ENCODE peak calls at places on chromosomes 11 and 22, in eight cellular contexts. X is right lobe of liver; Y is right atrium auricular region; C is GM12878; T is IMR-90; V is HAP-1; E is CD4-positive, alpha-beta memory T cell; F is neuronal stem cell. O is an unnamed sample. For H3K4me1 and H3K27me3, the result is how much of the 10 kb centered on the place peaks cover.

GRCh38 chr11:6607190-6607635 is 3.6 kb downstream of the ILK start:
- DNase-seq in V (no peak), E (no peak), T (no peak), Y (no peak), F (no peak), C (no peak), X (no peak), O (no peak)

GRCh38 chr11:31509017-31509411 is 408 bp downstream of the IMMP1L start:
- DNase-seq in Y (no peak), C (no peak), F (peak), E (no peak), X (no peak), T (no peak), V (peak), O (no peak)

GRCh38 chr22:48682517-48682916 is 1145.2 kb downstream of the BRD1 start:
- DNase-seq in E (no peak), V (no peak), X (no peak), T (no peak), C (no peak), Y (no peak), F (no peak), O (no peak)

GRCh38 chr11:3154001-3154599 is 11.0 kb downstream of the OSBPL5 start:
- DNase-seq in E (no peak), V (no peak), X (no peak), C (no peak), Y (no peak), F (no peak), T (no peak), O (no peak)

GRCh38 chr11:68927280-68928107 is 23.8 kb downstream of the IGHMBP2 start:
- DNase-seq in C (peak), V (no peak), E (no peak), T (peak), F (no peak), X (no peak), Y (no peak), O (peak)

GRCh38 chr22:24975813-24976341 is 23.4 kb downstream of the KIAA1671 start:
- DNase-seq in E (no peak), F (no peak), X (no peak), T (no peak), V (peak), Y (peak), C (no peak), O (no peak)

GRCh38 chr11:97332271-97332670 is 942.5 kb downstream of the JRKL start:
- DNase-seq in F (no peak), E (no peak), Y (no peak), V (no peak), C (no peak), X (no peak), T (no peak), O (no peak)

GRCh38 chr22:19430890-19431541 is 517 bp downstream of the HIRA start:
- DNase-seq in Y (no peak), V (peak), F (peak), T (peak), C (no peak), E (peak), X (peak), O (peak)

GRCh38 chr22:25176175-25176574 is 23.5 kb upstream of the CRYBB3 start:
- DNase-seq in C (no peak), F (no peak), Y (no peak), T (no peak), V (no peak), X (no peak), E (no peak), O (no peak)

GRCh38 chr22:40128989-40129388 is 48.7 kb upstream of the TNRC6B start:
- DNase-seq in E (no peak), T (no peak), V (no peak), F (no peak), C (no peak), Y (no peak), X (no peak), O (peak)

GRCh38 chr11:69500285-69501120 is 19.0 kb downstream of the LINC01488 start:
- DNase-seq in X (no peak), E (no peak), Y (no peak), T (no peak), C (no peak), F (no peak), V (no peak), O (no peak)

GRCh38 chr11:83317757-83318548 is 31.8 kb upstream of the CCDC90B start:
- DNase-seq in T (no peak), E (no peak), Y (no peak), F (no peak), V (no peak), C (no peak), X (no peak), O (no peak)

GRCh38 chr11:124069429-124070401 is 28.6 kb upstream of the OR10G7 start:
- DNase-seq in V (peak), C (peak), T (peak), Y (no peak), F (peak), X (no peak), E (no peak), O (peak)

GRCh38 chr11:14645985-14646900 is 2.6 kb downstream of the PDE3B start:
- DNase-seq in E (no peak), C (no peak), F (no peak), X (no peak), V (no peak), Y (no peak), T (no peak), O (no peak)

GRCh38 chr22:37951305-37951704 is 2.1 kb downstream of the C22orf23 start:
- DNase-seq in F (no peak), X (no peak), Y (no peak), T (peak), V (no peak), E (no peak), C (no peak), O (peak)

GRCh38 chr22:42719133-42719532 is 1.5 kb downstream of the A4GALT start:
- DNase-seq in C (no peak), Y (no peak), V (peak), E (no peak), F (no peak), X (no peak), T (no peak), O (no peak)

GRCh38 chr11:116701297-116701801 is 71.4 kb downstream of the BUD13 start:
- DNase-seq in Y (no peak), E (no peak), V (no peak), F (no peak), X (peak), T (no peak), C (no peak), O (no peak)

GRCh38 chr11:109329716-109330115 is 92.3 kb upstream of the C11orf87 start:
- DNase-seq in T (no peak), F (no peak), Y (no peak), E (no peak), C (no peak), V (no peak), X (no peak), O (no peak)

GRCh38 chr11:30346068-30346688 is 23.3 kb downstream of the ARL14EP start:
- DNase-seq in F (peak), Y (no peak), X (no peak), E (peak), V (peak), C (no peak), T (peak), O (peak)

DNA sequence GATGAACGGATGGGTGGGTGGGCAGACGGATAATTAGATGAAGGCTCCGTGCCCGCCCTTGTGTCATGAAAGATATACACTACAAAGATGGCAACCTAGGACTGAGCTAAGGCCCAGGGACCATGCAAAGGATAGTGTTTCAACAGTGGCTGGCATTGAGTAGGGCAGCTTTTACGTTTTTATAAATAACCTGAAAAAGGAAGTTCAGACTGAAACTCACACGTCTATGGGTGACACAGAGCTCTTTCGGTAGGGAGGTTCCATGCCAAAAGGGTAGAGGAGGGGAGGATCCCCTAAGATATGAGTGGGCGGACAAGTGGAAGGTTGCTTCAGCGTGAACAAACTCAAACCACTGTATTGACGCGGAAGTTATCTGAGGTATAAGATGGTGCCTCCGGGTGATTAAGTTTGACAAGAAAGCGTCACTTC is 90.5 kb downstream of the UBASH3B start:
- DNase-seq in X (no peak), Y (no peak), E (peak), T (no peak), C (peak), F (no peak), V (no peak), O (no peak)
- H3K4me1 ChIP-seq in X (under half), Y (under half), E (half or more), T (under half), C (under half), F (under half), V (under half), O (under half)

DNA sequence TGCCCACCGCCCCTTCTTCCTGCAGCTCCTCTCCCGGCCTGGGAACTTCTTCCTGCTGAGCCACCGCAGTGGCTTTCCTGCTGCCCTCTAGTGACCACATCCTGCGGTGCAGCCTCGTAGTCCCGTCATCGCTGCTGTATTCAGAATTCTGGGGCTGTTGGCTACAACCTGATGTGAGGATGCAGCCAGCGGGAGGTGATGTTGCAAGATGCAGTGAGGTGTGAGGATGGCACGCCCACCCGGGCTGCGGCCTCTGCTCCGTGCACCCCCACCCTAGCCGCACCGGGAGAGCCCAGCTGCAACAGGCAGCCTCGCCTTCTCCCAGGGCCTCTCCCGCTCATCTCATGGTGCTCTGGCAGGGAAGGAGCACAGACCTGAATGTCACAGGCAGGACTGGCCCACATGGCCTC is 10.1 kb downstream of the CHST1 start:
- DNase-seq in C (no peak), X (peak), E (peak), Y (peak), T (peak), V (peak), F (peak), O (peak)
- H3K4me3 ChIP-seq in C (no peak), X (no peak), E (no peak), Y (no peak), T (no peak), V (no peak), F (no peak), O (no peak)

GRCh38 chr11:118610773-118611432 is 3.5 kb downstream of the PHLDB1 start:
- DNase-seq in T (peak), E (peak), Y (peak), F (no peak), V (peak), C (no peak), X (peak), O (no peak)

GRCh38 chr11:118612378-118612777 is 5.0 kb downstream of the PHLDB1 start:
- DNase-seq in X (peak), C (no peak), V (no peak), F (no peak), T (peak), E (no peak), Y (no peak), O (no peak)

GRCh38 chr11:118608268-118609214 is 1.1 kb downstream of the PHLDB1 start:
- DNase-seq in F (no peak), Y (peak), X (no peak), V (peak), C (no peak), T (peak), E (peak), O (peak)

GRCh38 chr11:118609380-118610219 is 2.2 kb downstream of the PHLDB1 start:
- DNase-seq in V (no peak), E (peak), F (no peak), C (no peak), T (peak), Y (peak), X (no peak), O (no peak)

DNA sequence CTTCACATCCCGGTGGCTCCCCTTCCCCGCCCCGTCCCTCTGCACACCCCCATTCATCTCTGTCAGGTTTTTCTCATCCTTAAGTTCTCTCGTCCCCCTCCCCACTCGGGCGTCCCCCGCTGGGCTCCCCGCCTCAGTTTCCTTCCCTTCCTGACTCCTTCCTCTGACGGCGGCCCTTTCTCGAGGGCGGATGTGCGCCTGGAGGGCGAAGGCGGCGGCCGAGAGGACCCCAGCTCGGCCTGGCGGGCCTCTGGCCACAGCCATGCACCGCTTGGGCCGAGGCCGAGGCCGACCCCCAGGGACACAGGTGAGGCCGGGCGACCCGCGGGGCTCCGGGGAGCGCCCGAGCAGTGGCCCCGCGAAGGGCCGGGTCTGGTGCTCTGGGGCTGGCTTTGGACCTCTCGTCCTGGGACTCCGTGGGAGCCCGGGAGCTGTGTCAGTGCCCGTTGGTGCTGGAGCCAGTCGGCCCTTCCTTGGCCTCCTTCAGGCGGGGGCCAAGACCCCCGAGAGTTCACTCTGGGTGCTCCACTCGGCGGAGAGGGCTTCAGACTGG is 2.9 kb downstream of the PHLDB1 start:
- DNase-seq in Y (peak), C (no peak), T (no peak), E (no peak), X (no peak), V (no peak), F (no peak), O (no peak)
- H3K27me3 ChIP-seq in Y (under half), C (under half), T (under half), E (under half), X (under half), V (under half), F (under half), O (under half)

GRCh38 chr22:32333769-32334639 is 23.7 kb upstream of the RFPL3 start:
- DNase-seq in C (no peak), Y (no peak), V (peak), F (no peak), E (no peak), T (no peak), X (peak), O (no peak)
- H3K4me1 ChIP-seq in C (under half), Y (under half), V (under half), F (under half), E (under half), T (under half), X (under half), O (under half)

GRCh38 chr22:31945478-31945815 is 1.1 kb downstream of the YWHAH start:
- DNase-seq in T (no peak), F (no peak), X (no peak), V (no peak), C (no peak), E (no peak), Y (no peak), O (no peak)

GRCh38 chr22:31948002-31948401 is 3.7 kb downstream of the YWHAH start:
- DNase-seq in F (no peak), E (no peak), T (no peak), X (no peak), C (no peak), V (no peak), Y (no peak), O (no peak)

GRCh38 chr22:31944700-31945477 is 554 bp downstream of the YWHAH start:
- DNase-seq in X (peak), V (peak), E (peak), F (peak), Y (peak), T (no peak), C (no peak), O (peak)

GRCh38 chr22:31947296-31947695 is 3.0 kb downstream of the YWHAH start:
- DNase-seq in X (no peak), F (no peak), V (no peak), C (no peak), Y (no peak), E (peak), T (no peak), O (no peak)

DNA sequence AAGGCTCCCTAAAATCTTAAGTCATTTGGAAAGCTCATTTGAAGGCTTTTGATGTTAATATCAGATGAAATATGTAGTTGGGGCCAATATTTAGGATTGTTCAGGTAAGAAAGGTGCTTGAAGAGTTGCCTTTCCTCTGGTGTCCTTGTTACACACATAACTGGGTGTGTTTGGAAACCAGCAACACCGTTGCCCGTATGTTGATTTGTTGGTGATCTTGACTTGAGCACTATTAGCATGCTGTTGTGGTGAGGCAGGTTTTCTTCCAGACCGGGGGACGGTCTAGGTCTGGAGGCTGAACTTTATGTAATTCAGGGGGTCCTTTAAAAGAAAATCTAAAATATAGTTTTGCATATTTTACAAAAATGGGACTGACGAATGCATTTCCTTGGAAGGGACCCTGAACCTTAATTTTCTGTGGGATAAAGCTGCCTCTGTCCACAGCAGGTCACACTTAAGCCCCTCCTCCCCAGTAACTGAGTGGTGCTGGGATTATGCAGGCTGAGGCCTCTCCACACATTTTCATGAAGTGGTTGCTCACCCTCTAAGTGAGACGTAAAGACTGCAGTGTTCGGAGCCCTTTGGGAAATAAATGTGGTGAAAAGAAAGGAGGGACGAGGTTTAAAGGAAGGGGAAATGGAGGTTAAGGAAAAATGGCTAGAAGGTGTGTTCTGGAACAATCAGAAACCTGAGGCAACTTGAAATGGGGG is 1.8 kb downstream of the YWHAH start:
- DNase-seq in Y (no peak), V (peak), F (no peak), C (no peak), X (no peak), T (peak), E (no peak), O (no peak)
- H3K4me3 ChIP-seq in Y (peak), V (peak), F (peak), C (peak), X (peak), T (peak), E (peak), O (peak)

GRCh38 chr22:23037429-23038333 is 32.6 kb upstream of the GNAZ start:
- DNase-seq in C (no peak), V (no peak), E (no peak), F (no peak), X (no peak), Y (no peak), T (no peak), O (no peak)
- H3K27me3 ChIP-seq in C (under half), V (under half), E (under half), F (under half), X (under half), Y (under half), T (under half), O (under half)

GRCh38 chr11:50298182-50298988 is 265.7 kb downstream of the OR4C45 start:
- DNase-seq in C (no peak), Y (no peak), F (no peak), X (no peak), T (no peak), E (no peak), V (no peak), O (no peak)
- H3K4me1 ChIP-seq in C (under half), Y (under half), F (under half), X (under half), T (under half), E (under half), V (under half), O (under half)

GRCh38 chr11:121450424-121450823 is 1.7 kb upstream of the SORL1 start:
- DNase-seq in E (peak), V (no peak), F (no peak), X (no peak), T (no peak), C (no peak), Y (no peak), O (no peak)
- H3K4me3 ChIP-seq in E (peak), V (no peak), F (no peak), X (no peak), T (no peak), C (peak), Y (no peak), O (no peak)

DNA sequence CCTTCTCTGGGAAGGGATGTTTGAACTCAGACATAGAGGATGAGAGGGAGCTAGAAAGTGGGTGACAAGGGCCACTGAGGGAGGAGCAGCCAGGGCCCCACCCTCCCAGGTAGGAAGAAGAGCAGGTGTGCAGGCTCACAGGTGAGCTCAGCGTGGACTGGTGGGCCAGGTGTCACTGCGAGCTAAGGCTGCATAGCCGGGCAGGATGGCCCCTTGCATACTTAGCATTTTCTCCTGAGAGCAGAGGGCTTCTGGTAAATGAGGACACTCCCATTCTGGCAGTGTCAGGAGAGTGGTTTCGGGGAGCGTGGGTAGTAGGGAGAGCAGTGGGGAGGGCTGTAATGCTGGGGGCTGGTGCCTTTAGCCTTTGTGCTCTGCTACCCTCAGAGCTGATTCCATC is 843.4 kb downstream of the TBC1D22A start:
- DNase-seq in E (no peak), X (peak), T (no peak), C (no peak), V (no peak), Y (no peak), F (no peak), O (no peak)
- H3K27me3 ChIP-seq in E (under half), X (under half), T (under half), C (under half), V (under half), Y (under half), F (under half), O (under half)

GRCh38 chr11:65611028-65611757 is 2.8 kb downstream of the MAP3K11 start:
- DNase-seq in Y (no peak), E (no peak), F (no peak), T (no peak), V (no peak), C (no peak), X (no peak), O (no peak)
- H3K4me1 ChIP-seq in Y (under half), E (under half), F (under half), T (under half), V (under half), C (under half), X (under half), O (under half)

O was measured in SJCRH30.